ENCODE peak calls at places on chromosomes 1 and 21, in nine cellular contexts. One of them, this sample, is unnamed.

GRCh38 chr1:236455242-236455641 is 61.2 kb downstream of the EDARADD start:
- DNase-seq in GM12891: no peak
- DNase-seq in RWPE1: peak; percentile 32
- DNase-seq in cardiac fibroblast: no peak
- DNase-seq in NCI-H1417: no peak
- DNase-seq in ACHN: no peak
- DNase-seq in left ventricle myocardium inferior: no peak
- DNase-seq in neural crest cell: no peak
- DNase-seq in lung microvascular endothelial cell: no peak
- DNase-seq in this sample: no peak

GRCh38 chr1:17207046-17207445 is 2.1 kb downstream of the PADI1 start:
- DNase-seq in GM12891: no peak
- DNase-seq in RWPE1: no peak
- DNase-seq in cardiac fibroblast: no peak
- DNase-seq in NCI-H1417: no peak
- DNase-seq in ACHN: no peak
- DNase-seq in left ventricle myocardium inferior: peak; percentile 36
- DNase-seq in neural crest cell: no peak
- DNase-seq in lung microvascular endothelial cell: no peak
- DNase-seq in this sample: no peak

GRCh38 chr1:115677570-115677969 is 35.8 kb downstream of the VANGL1 start:
- DNase-seq in GM12891: no peak
- DNase-seq in RWPE1: no peak
- DNase-seq in cardiac fibroblast: no peak
- DNase-seq in NCI-H1417: peak; percentile 52
- DNase-seq in ACHN: no peak
- DNase-seq in left ventricle myocardium inferior: no peak
- DNase-seq in neural crest cell: no peak
- DNase-seq in lung microvascular endothelial cell: no peak
- DNase-seq in this sample: no peak

GRCh38 chr1:5999711-6000443 is 7.7 kb upstream of the NPHP4 start:
- DNase-seq in GM12891: no peak
- DNase-seq in RWPE1: no peak
- DNase-seq in cardiac fibroblast: no peak
- DNase-seq in NCI-H1417: no peak
- DNase-seq in ACHN: no peak
- DNase-seq in left ventricle myocardium inferior: peak; percentile 22
- DNase-seq in neural crest cell: no peak
- DNase-seq in lung microvascular endothelial cell: no peak
- DNase-seq in this sample: no peak

GRCh38 chr1:155183775-155184221 is 10.1 kb downstream of the TRIM46 start:
- DNase-seq in GM12891: no peak
- DNase-seq in RWPE1: no peak
- DNase-seq in cardiac fibroblast: no peak
- DNase-seq in NCI-H1417: no peak
- DNase-seq in ACHN: no peak
- DNase-seq in left ventricle myocardium inferior: peak; percentile 12
- DNase-seq in neural crest cell: no peak
- DNase-seq in lung microvascular endothelial cell: no peak
- DNase-seq in this sample: no peak

GRCh38 chr1:112263464-112263863 is 132.6 kb upstream of the CTTNBP2NL start:
- DNase-seq in GM12891: no peak
- DNase-seq in RWPE1: peak; percentile 3
- DNase-seq in cardiac fibroblast: peak; percentile 85
- DNase-seq in NCI-H1417: no peak
- DNase-seq in ACHN: no peak
- DNase-seq in left ventricle myocardium inferior: no peak
- DNase-seq in neural crest cell: no peak
- DNase-seq in lung microvascular endothelial cell: no peak
- DNase-seq in this sample: no peak

GRCh38 chr1:56590520-56591011 is 11.2 kb upstream of the PLPP3 start:
- DNase-seq in GM12891: no peak
- DNase-seq in RWPE1: no peak
- DNase-seq in cardiac fibroblast: peak; percentile 68
- DNase-seq in NCI-H1417: no peak
- DNase-seq in ACHN: no peak
- DNase-seq in left ventricle myocardium inferior: no peak
- DNase-seq in neural crest cell: no peak
- DNase-seq in lung microvascular endothelial cell: no peak
- DNase-seq in this sample: no peak

GRCh38 chr1:53754484-53755312 is 15.7 kb upstream of the GLIS1 start:
- DNase-seq in GM12891: no peak
- DNase-seq in RWPE1: no peak
- DNase-seq in cardiac fibroblast: peak; percentile 79
- DNase-seq in NCI-H1417: peak; percentile 62
- DNase-seq in ACHN: peak; percentile 65
- DNase-seq in left ventricle myocardium inferior: no peak
- DNase-seq in neural crest cell: peak; percentile 39
- DNase-seq in lung microvascular endothelial cell: peak; percentile 62
- DNase-seq in this sample: peak; percentile 47

GRCh38 chr1:197001828-197002227 is 24.5 kb downstream of the CFHR5 start:
- DNase-seq in GM12891: no peak
- DNase-seq in RWPE1: no peak
- DNase-seq in cardiac fibroblast: no peak
- DNase-seq in NCI-H1417: no peak
- DNase-seq in ACHN: no peak
- DNase-seq in left ventricle myocardium inferior: no peak
- DNase-seq in neural crest cell: no peak
- DNase-seq in lung microvascular endothelial cell: no peak
- DNase-seq in this sample: no peak

GRCh38 chr1:157363660-157364140 is 188.6 kb downstream of the FCRL5 start:
- DNase-seq in GM12891: no peak
- DNase-seq in RWPE1: peak; percentile 21
- DNase-seq in cardiac fibroblast: peak; percentile 48
- DNase-seq in NCI-H1417: no peak
- DNase-seq in ACHN: peak; percentile 51
- DNase-seq in left ventricle myocardium inferior: no peak
- DNase-seq in neural crest cell: no peak
- DNase-seq in lung microvascular endothelial cell: peak; percentile 64
- DNase-seq in this sample: peak; percentile 20

GRCh38 chr1:12052008-12052573 is 11.0 kb upstream of the TNFRSF8 start:
- DNase-seq in GM12891: peak; percentile 70
- DNase-seq in RWPE1: peak; percentile 88
- DNase-seq in cardiac fibroblast: peak; percentile 85
- DNase-seq in NCI-H1417: no peak
- DNase-seq in ACHN: peak; percentile 82
- DNase-seq in left ventricle myocardium inferior: peak; percentile 45
- DNase-seq in neural crest cell: no peak
- DNase-seq in lung microvascular endothelial cell: peak; percentile 59
- DNase-seq in this sample: no peak

GRCh38 chr21:31235671-31236450 is 108.2 kb downstream of the TIAM1 start:
- DNase-seq in GM12891: no peak
- DNase-seq in RWPE1: no peak
- DNase-seq in cardiac fibroblast: peak; percentile 44
- DNase-seq in NCI-H1417: no peak
- DNase-seq in ACHN: peak; percentile 87
- DNase-seq in left ventricle myocardium inferior: no peak
- DNase-seq in neural crest cell: no peak
- DNase-seq in lung microvascular endothelial cell: no peak
- DNase-seq in this sample: no peak

GRCh38 chr1:241715435-241715834 is 63.4 kb downstream of the WDR64 start:
- DNase-seq in GM12891: no peak
- DNase-seq in RWPE1: no peak
- DNase-seq in cardiac fibroblast: no peak
- DNase-seq in NCI-H1417: peak; percentile 46
- DNase-seq in ACHN: no peak
- DNase-seq in left ventricle myocardium inferior: no peak
- DNase-seq in neural crest cell: no peak
- DNase-seq in lung microvascular endothelial cell: no peak
- DNase-seq in this sample: no peak

GRCh38 chr1:180633092-180634045 is 1.5 kb downstream of the XPR1 start:
- DNase-seq in GM12891: no peak
- DNase-seq in RWPE1: peak; percentile 66
- DNase-seq in cardiac fibroblast: peak; percentile 53
- DNase-seq in NCI-H1417: peak; percentile 67
- DNase-seq in ACHN: peak; percentile 28
- DNase-seq in left ventricle myocardium inferior: no peak
- DNase-seq in neural crest cell: no peak
- DNase-seq in lung microvascular endothelial cell: no peak
- DNase-seq in this sample: no peak

GRCh38 chr1:31007462-31007991 is 58.0 kb downstream of the PUM1 start:
- DNase-seq in GM12891: no peak
- DNase-seq in RWPE1: peak; percentile 68
- DNase-seq in cardiac fibroblast: peak; percentile 78
- DNase-seq in NCI-H1417: no peak
- DNase-seq in ACHN: no peak
- DNase-seq in left ventricle myocardium inferior: no peak
- DNase-seq in neural crest cell: no peak
- DNase-seq in lung microvascular endothelial cell: peak; percentile 61
- DNase-seq in this sample: no peak

GRCh38 chr1:110477041-110477440 is 26.1 kb downstream of the PROK1 start:
- DNase-seq in GM12891: no peak
- DNase-seq in RWPE1: peak; percentile 85
- DNase-seq in cardiac fibroblast: peak; percentile 29
- DNase-seq in NCI-H1417: no peak
- DNase-seq in ACHN: peak; percentile 47
- DNase-seq in left ventricle myocardium inferior: no peak
- DNase-seq in neural crest cell: no peak
- DNase-seq in lung microvascular endothelial cell: peak; percentile 52
- DNase-seq in this sample: no peak

This sample was measured in iPS DF 19.7.